ENCODE peak calls at places on chromosomes 6 and 20, in four cellular contexts. One of them, this sample, is unnamed.

GRCh38 chr6:62371395-62371794 is 85.4 kb upstream of the KHDRBS2 start:
- DNase-seq in MM.1S: no peak
- DNase-seq in pancreas: no peak
- DNase-seq in brain microvascular endothelial cell: no peak
- DNase-seq in this sample: no peak

GRCh38 chr20:13008761-13009681 is at the start of gene SPTLC3:
- DNase-seq in pancreas: peak
- DNase-seq in MM.1S: no peak
- DNase-seq in brain microvascular endothelial cell: peak
- DNase-seq in this sample: no peak

GRCh38 chr6:138572200-138572875 is 73.0 kb upstream of the NHSL1 start:
- DNase-seq in brain microvascular endothelial cell: peak
- DNase-seq in pancreas: peak
- DNase-seq in MM.1S: no peak
- DNase-seq in this sample: peak

GRCh38 chr6:116511424-116512131 is at the start of gene CALHM5:
- DNase-seq in MM.1S: peak
- DNase-seq in brain microvascular endothelial cell: peak
- DNase-seq in pancreas: no peak
- DNase-seq in this sample: peak

GRCh38 chr20:38320221-38320620 is 16.3 kb downstream of the BPI start:
- DNase-seq in MM.1S: no peak
- DNase-seq in pancreas: no peak
- DNase-seq in brain microvascular endothelial cell: peak
- DNase-seq in this sample: no peak

GRCh38 chr6:20605581-20605980 is 71.3 kb downstream of the CDKAL1 start:
- DNase-seq in MM.1S: no peak
- DNase-seq in brain microvascular endothelial cell: no peak
- DNase-seq in pancreas: no peak
- DNase-seq in this sample: no peak

GRCh38 chr6:2817778-2818443 is 23.8 kb downstream of the SERPINB1 start:
- DNase-seq in pancreas: no peak
- DNase-seq in MM.1S: no peak
- DNase-seq in brain microvascular endothelial cell: peak
- DNase-seq in this sample: no peak

GRCh38 chr6:72724545-72724944 is 102.7 kb downstream of the KCNQ5 start:
- DNase-seq in MM.1S: no peak
- DNase-seq in brain microvascular endothelial cell: no peak
- DNase-seq in pancreas: no peak
- DNase-seq in this sample: no peak

GRCh38 chr6:33904050-33904827 is 100.4 kb upstream of the MLN start:
- DNase-seq in brain microvascular endothelial cell: no peak
- DNase-seq in MM.1S: peak
- DNase-seq in pancreas: no peak
- DNase-seq in this sample: no peak

GRCh38 chr6:44712353-44713147 is 325.0 kb downstream of the CDC5L start:
- DNase-seq in brain microvascular endothelial cell: no peak
- DNase-seq in pancreas: no peak
- DNase-seq in MM.1S: no peak
- DNase-seq in this sample: no peak

GRCh38 chr6:32814145-32814544 is 2.7 kb downstream of the HLA-DOB start:
- DNase-seq in MM.1S: no peak
- DNase-seq in pancreas: no peak
- DNase-seq in brain microvascular endothelial cell: no peak
- DNase-seq in this sample: no peak

GRCh38 chr20:32582659-32583580 is 2.2 kb downstream of the NOL4L start:
- DNase-seq in pancreas: no peak
- DNase-seq in brain microvascular endothelial cell: no peak
- DNase-seq in MM.1S: no peak
- DNase-seq in this sample: no peak

GRCh38 chr20:7841291-7841966 is 98.8 kb downstream of the HAO1 start:
- DNase-seq in brain microvascular endothelial cell: peak
- DNase-seq in pancreas: no peak
- DNase-seq in MM.1S: no peak
- DNase-seq in this sample: peak

GRCh38 chr6:168778201-168778600 is 337.2 kb downstream of the SMOC2 start:
- DNase-seq in MM.1S: no peak
- DNase-seq in pancreas: no peak
- DNase-seq in brain microvascular endothelial cell: no peak
- DNase-seq in this sample: no peak

GRCh38 chr20:35731862-35732643 is 10.0 kb downstream of the RBM39 start:
- DNase-seq in pancreas: no peak
- DNase-seq in brain microvascular endothelial cell: no peak
- DNase-seq in MM.1S: no peak
- DNase-seq in this sample: no peak

GRCh38 chr6:151958332-151958731 is 150.8 kb downstream of the ESR1 start:
- DNase-seq in pancreas: no peak
- DNase-seq in MM.1S: no peak
- DNase-seq in brain microvascular endothelial cell: peak
- DNase-seq in this sample: no peak

GRCh38 chr6:113980937-113981554 is 10.1 kb upstream of the HDAC2 start:
- DNase-seq in MM.1S: peak
- DNase-seq in pancreas: no peak
- DNase-seq in brain microvascular endothelial cell: no peak
- DNase-seq in this sample: no peak

GRCh38 chr20:63690898-63691710 is 5.3 kb upstream of the TNFRSF6B start:
- DNase-seq in MM.1S: no peak
- DNase-seq in pancreas: no peak
- DNase-seq in brain microvascular endothelial cell: no peak
- DNase-seq in this sample: no peak

GRCh38 chr6:170284866-170285469 is 5.9 kb downstream of the DLL1 start:
- DNase-seq in brain microvascular endothelial cell: no peak
- DNase-seq in MM.1S: no peak
- DNase-seq in pancreas: no peak
- DNase-seq in this sample: no peak

GRCh38 chr6:75201901-75202672 is 3.8 kb downstream of the COL12A1 start:
- DNase-seq in brain microvascular endothelial cell: peak
- DNase-seq in MM.1S: no peak
- DNase-seq in pancreas: peak
- DNase-seq in this sample: no peak

GRCh38 chr20:667351-668034 is 8.1 kb downstream of the SCRT2 start:
- DNase-seq in pancreas: no peak
- DNase-seq in MM.1S: peak
- DNase-seq in brain microvascular endothelial cell: peak
- DNase-seq in this sample: no peak

GRCh38 chr6:131029661-131030297 is 33.3 kb downstream of the EPB41L2 start:
- DNase-seq in pancreas: no peak
- DNase-seq in MM.1S: no peak
- DNase-seq in brain microvascular endothelial cell: peak
- DNase-seq in this sample: no peak

GRCh38 chr6:117550078-117550600 is 52.2 kb downstream of the GOPC start:
- DNase-seq in pancreas: no peak
- DNase-seq in MM.1S: no peak
- DNase-seq in brain microvascular endothelial cell: no peak
- DNase-seq in this sample: no peak

GRCh38 chr6:130655586-130655985 is 171.6 kb upstream of the SMLR1 start:
- DNase-seq in brain microvascular endothelial cell: no peak
- DNase-seq in MM.1S: no peak
- DNase-seq in pancreas: no peak
- DNase-seq in this sample: no peak

GRCh38 chr6:21201181-21201580 is 392.4 kb upstream of the SOX4 start:
- DNase-seq in MM.1S: no peak
- DNase-seq in brain microvascular endothelial cell: no peak
- DNase-seq in pancreas: no peak
- DNase-seq in this sample: no peak

GRCh38 chr6:86832686-86833085 is 104.6 kb upstream of the HTR1E start:
- DNase-seq in brain microvascular endothelial cell: no peak
- DNase-seq in MM.1S: no peak
- DNase-seq in pancreas: no peak
- DNase-seq in this sample: no peak
- H3K4me3 ChIP-seq in brain microvascular endothelial cell: no peak
- H3K4me3 ChIP-seq in MM.1S: no peak
- H3K4me3 ChIP-seq in pancreas: no peak
- H3K4me3 ChIP-seq in this sample: no peak

DNA sequence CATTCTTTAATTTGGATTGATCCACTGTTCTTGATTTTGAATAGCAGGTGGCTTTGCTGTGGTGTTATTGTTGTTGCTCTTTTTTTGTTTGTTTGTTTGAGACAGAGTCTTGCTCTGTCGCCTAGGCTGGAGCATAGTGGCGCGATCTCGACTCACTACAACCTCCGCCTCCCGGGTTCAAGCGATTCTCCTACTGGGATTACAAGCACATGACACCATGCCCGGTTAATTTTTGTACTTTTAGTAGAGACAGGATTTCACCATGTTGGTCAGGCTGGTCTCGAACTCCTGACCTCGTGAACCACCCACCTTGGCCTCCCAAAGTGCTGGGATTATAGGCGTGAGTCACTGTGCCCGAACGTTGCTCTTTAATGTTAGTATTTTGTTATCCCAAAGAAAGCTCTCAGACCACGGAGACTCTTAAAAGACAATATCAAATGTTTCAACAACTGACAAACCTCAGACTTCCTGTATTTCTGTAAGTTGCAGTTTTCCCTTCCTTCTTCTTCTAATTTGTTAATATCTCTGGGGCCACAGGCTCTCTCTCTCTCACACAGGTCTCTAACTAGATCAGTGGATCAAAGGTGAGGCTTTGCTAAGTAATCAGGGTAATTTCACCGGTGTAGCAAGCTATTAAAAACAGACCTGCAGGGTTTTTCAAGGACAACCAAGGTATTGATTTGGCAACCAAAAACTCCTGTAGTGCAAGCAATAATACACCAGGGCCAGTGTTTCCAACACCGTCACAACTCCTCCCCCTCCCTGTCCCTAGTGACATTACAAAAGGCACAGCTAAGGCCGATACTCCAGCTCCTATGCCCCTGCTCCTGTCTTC is 48.8 kb upstream of the ZNF217 start:
- DNase-seq in pancreas: no peak
- DNase-seq in brain microvascular endothelial cell: peak
- DNase-seq in MM.1S: peak
- DNase-seq in this sample: no peak
- H3K4me3 ChIP-seq in pancreas: no peak
- H3K4me3 ChIP-seq in brain microvascular endothelial cell: no peak
- H3K4me3 ChIP-seq in MM.1S: peak
- H3K4me3 ChIP-seq in this sample: no peak

DNA sequence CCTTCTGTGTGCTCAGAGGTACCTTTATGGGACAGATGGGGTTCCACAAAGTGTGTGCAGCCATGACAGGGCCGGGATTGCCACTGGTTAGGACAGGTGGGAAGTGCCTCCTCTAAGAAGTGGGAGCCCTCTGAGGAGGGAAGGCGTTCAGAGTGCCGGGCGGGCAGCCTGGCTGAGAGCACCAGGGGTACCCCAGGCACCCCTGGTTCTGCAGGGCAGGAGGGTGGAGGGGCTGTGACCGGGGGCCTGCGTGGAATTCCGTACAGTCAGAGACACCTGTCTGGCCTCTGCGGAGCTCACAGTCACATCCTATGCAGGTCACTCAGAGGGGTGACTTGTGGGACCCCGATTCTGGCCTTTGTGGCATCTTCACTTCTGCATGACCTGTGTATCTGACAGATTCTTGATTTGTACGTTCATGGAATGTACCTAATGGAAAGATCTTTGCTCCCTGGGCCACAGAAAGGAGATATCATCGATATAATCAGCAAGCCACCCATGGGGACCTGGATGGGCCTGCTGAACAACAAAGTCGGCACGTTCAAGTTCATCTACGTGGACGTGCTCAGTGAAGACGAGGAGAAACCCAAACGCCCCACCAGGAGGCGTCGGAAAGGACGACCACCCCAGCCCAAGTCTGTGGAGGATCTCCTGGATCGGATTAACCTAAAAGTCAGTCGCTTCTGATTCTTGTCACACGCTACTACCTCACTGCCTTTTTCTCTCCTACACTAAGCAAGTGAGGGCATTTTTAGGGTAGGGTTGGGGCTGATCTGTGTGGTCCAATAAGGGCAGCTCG is 190.9 kb downstream of the SASH1 start:
- DNase-seq in pancreas: no peak
- DNase-seq in MM.1S: no peak
- DNase-seq in brain microvascular endothelial cell: no peak
- DNase-seq in this sample: no peak
- H3K4me3 ChIP-seq in pancreas: no peak
- H3K4me3 ChIP-seq in MM.1S: no peak
- H3K4me3 ChIP-seq in brain microvascular endothelial cell: no peak
- H3K4me3 ChIP-seq in this sample: no peak

DNA sequence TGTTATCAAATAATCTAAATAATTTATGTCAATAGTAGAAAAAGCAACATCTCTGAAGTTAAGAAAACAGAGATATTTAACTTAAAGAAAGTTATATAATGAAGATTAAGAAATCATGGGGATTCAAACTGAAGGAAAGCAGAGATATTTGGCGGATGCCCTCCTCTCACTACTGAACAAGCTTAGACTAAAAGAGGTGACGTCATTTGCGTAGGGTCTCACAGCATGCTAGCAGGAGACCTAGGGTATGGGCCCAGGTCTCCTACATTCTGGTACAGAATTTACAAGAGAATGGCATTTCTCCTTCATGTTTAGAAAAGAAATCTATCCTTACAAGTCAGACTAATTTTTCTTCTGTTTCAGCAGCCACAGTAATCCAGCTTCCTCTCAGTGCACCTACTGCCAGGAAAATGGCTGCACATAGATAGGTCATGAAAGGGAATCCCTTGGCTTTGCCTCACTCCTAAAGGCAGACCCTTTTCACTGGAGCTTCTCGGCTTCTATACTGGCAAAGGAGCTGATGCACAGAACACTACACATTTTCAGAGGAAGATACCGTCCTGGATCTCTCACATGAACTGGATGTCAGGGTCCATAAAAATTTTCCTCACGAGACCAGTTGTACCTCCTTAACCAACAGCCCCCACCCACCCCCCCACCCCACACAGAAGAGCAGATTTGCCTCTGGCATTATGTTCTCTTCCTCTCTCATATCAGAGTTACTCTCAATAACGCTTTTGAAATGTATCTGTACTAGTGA is 41.8 kb upstream of the DST start:
- DNase-seq in brain microvascular endothelial cell: no peak
- DNase-seq in pancreas: no peak
- DNase-seq in MM.1S: no peak
- DNase-seq in this sample: no peak
- H3K4me3 ChIP-seq in brain microvascular endothelial cell: no peak
- H3K4me3 ChIP-seq in pancreas: no peak
- H3K4me3 ChIP-seq in MM.1S: no peak
- H3K4me3 ChIP-seq in this sample: no peak

DNA sequence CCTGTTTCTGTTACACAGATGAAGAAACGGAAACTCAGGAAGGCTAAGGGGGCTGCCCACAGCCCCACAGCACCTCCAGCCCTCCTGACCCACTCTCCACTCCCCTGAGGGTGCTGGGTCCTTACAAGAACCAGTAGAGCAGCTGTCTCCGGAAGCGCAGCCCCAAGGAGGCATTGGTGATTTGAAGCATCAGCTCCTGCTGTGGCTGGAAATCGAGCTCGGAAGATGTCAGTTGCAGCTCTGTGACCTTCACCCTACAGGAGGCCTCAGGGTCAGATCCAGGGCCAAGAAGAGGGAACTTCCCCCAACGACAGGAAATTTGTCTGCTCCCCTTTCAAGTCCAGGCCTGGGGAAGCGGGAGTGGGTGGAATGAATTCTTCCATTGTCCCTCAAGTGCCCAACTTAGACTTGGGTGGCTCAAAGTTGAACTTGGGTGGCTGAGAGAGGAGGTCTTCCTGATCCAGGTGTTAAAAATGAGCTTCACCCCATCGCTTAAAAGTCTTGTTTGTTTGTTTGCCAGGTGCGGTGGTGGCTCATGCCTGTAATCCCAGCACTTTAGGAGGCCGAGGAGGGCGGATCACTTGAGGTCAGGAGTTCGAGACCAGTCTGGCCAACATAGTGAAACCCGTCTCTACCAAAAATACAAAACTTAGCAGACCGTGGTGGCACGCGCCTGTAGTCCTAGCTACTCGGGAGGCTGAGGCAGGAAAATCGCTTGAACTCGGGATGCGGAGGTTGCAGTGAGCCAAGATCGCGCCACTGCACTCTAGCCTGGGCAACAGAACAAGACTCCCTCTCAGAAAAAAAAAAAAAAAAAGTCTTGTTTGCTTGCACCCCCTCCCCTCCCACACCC is 1.9 kb downstream of the PLTP start:
- DNase-seq in MM.1S: no peak
- DNase-seq in pancreas: no peak
- DNase-seq in brain microvascular endothelial cell: no peak
- DNase-seq in this sample: no peak
- H3K4me3 ChIP-seq in MM.1S: peak
- H3K4me3 ChIP-seq in pancreas: no peak
- H3K4me3 ChIP-seq in brain microvascular endothelial cell: peak
- H3K4me3 ChIP-seq in this sample: peak

This sample was measured in AG04450.